ENCODE peak calls at places on chromosome 18, in five cellular contexts. One of them, this sample, is unnamed.

GRCh38 chr18:76421291-76422078 is 73.6 kb downstream of the ZNF516 start:
- DNase-seq in transverse colon: no peak
- DNase-seq in breast epithelium: no peak
- DNase-seq in sigmoid colon: no peak
- DNase-seq in vagina: peak; percentile 81
- DNase-seq in this sample: no peak

GRCh38 chr18:8705941-8706544 is 687 bp downstream of the MTCL1 start:
- DNase-seq in transverse colon: no peak
- DNase-seq in breast epithelium: no peak
- DNase-seq in sigmoid colon: peak; percentile 66
- DNase-seq in vagina: peak; percentile 58
- DNase-seq in this sample: peak; percentile 90

GRCh38 chr18:1930291-1931270 is 640.7 kb downstream of the METTL4 start:
- DNase-seq in transverse colon: no peak
- DNase-seq in breast epithelium: no peak
- DNase-seq in sigmoid colon: no peak
- DNase-seq in vagina: no peak
- DNase-seq in this sample: no peak

GRCh38 chr18:6056171-6056932 is 161.0 kb upstream of the TMEM200C start:
- DNase-seq in transverse colon: no peak
- DNase-seq in breast epithelium: no peak
- DNase-seq in sigmoid colon: no peak
- DNase-seq in vagina: no peak
- DNase-seq in this sample: no peak

GRCh38 chr18:73677458-73677857 is 470.2 kb downstream of the FBXO15 start:
- DNase-seq in transverse colon: no peak
- DNase-seq in breast epithelium: no peak
- DNase-seq in sigmoid colon: no peak
- DNase-seq in vagina: no peak
- DNase-seq in this sample: no peak

GRCh38 chr18:43236921-43237320 is 40.4 kb downstream of the SYT4 start:
- DNase-seq in transverse colon: no peak
- DNase-seq in breast epithelium: no peak
- DNase-seq in sigmoid colon: no peak
- DNase-seq in vagina: no peak
- DNase-seq in this sample: no peak

GRCh38 chr18:79395761-79396404 is at the start of gene NFATC1:
- DNase-seq in transverse colon: peak; percentile 67
- DNase-seq in breast epithelium: peak; percentile 66
- DNase-seq in sigmoid colon: peak; percentile 95
- DNase-seq in vagina: no peak
- DNase-seq in this sample: peak; percentile 94

GRCh38 chr18:78612801-78613200 is 366.8 kb upstream of the SALL3 start:
- DNase-seq in transverse colon: no peak
- DNase-seq in breast epithelium: no peak
- DNase-seq in sigmoid colon: no peak
- DNase-seq in vagina: peak; percentile 65
- DNase-seq in this sample: no peak

GRCh38 chr18:23209031-23209430 is 73.7 kb downstream of the CABLES1 start:
- DNase-seq in transverse colon: no peak
- DNase-seq in breast epithelium: no peak
- DNase-seq in sigmoid colon: no peak
- DNase-seq in vagina: no peak
- DNase-seq in this sample: no peak

GRCh38 chr18:62398291-62398690 is 73.2 kb downstream of the TNFRSF11A start:
- DNase-seq in transverse colon: no peak
- DNase-seq in breast epithelium: no peak
- DNase-seq in sigmoid colon: no peak
- DNase-seq in vagina: no peak
- DNase-seq in this sample: no peak

GRCh38 chr18:6606411-6607085 is 123.0 kb upstream of the ARHGAP28 start:
- DNase-seq in transverse colon: no peak
- DNase-seq in breast epithelium: no peak
- DNase-seq in sigmoid colon: no peak
- DNase-seq in vagina: no peak
- DNase-seq in this sample: no peak

GRCh38 chr18:56853961-56854360 is 202.8 kb downstream of the WDR7 start:
- DNase-seq in transverse colon: no peak
- DNase-seq in breast epithelium: no peak
- DNase-seq in sigmoid colon: no peak
- DNase-seq in vagina: no peak
- DNase-seq in this sample: no peak

DNA sequence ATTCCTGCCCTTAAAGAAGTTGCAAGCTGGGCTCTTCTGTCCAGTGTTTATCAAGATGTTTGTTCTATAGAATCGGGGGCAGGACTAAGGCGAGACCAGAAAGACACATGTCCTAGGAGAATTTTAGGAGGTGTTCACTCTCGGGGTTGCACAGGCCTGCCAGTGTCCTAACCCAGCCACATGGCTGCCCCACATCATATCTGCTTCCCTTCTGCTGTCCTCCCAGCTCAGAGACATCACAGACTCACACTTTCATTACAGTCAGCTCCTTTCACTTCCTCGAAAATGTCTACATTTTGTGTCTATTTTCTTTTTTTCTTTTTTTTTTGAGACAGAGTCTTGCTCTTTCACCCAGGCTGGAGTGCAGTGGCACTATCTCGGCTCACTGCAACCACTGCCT is 10.7 kb upstream of the MRO start:
- DNase-seq in transverse colon: no peak
- DNase-seq in breast epithelium: no peak
- DNase-seq in sigmoid colon: no peak
- DNase-seq in vagina: no peak
- DNase-seq in this sample: peak; percentile 34
- TF ChIP-seq POLR2AphosphoS5 in transverse colon: no peak
- TF ChIP-seq POLR2AphosphoS5 in breast epithelium: no peak
- TF ChIP-seq POLR2AphosphoS5 in sigmoid colon: no peak
- TF ChIP-seq POLR2AphosphoS5 in vagina: no peak
- TF ChIP-seq POLR2AphosphoS5 in this sample: no peak

GRCh38 chr18:31447530-31448191 is at the start of gene DSG3:
- DNase-seq in transverse colon: no peak
- DNase-seq in breast epithelium: peak; percentile 39
- DNase-seq in sigmoid colon: no peak
- DNase-seq in vagina: no peak
- DNase-seq in this sample: no peak
- H3K4me3 ChIP-seq in transverse colon: no peak within 1 kb of the TSS
- H3K4me3 ChIP-seq in breast epithelium: peak within 1 kb of the TSS; percentile 51
- H3K4me3 ChIP-seq in sigmoid colon: no peak within 1 kb of the TSS
- H3K4me3 ChIP-seq in vagina: peak within 1 kb of the TSS; percentile 45
- H3K4me3 ChIP-seq in this sample: no peak within 1 kb of the TSS

DNA sequence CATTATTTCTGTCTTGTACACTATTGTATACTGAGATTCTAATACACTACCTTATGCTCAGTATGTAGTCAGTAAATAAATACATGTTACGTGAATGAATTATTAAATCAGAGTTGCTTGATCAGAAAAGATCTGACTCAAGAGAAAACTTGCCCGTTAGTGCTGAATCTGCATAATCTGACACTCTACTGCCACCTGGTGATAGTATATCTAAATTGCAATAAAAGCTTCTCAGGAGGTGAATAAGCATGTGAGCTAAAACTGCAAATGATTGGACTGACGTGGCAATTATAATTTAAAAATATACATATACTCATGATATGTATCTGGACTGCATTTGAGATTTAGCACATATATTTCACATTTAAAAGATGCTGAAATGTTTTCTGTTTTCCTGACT is 70.4 kb downstream of the KIAA1328 start:
- DNase-seq in transverse colon: no peak
- DNase-seq in breast epithelium: no peak
- DNase-seq in sigmoid colon: no peak
- DNase-seq in vagina: no peak
- DNase-seq in this sample: no peak
- TF ChIP-seq CTCF in transverse colon: no peak
- TF ChIP-seq CTCF in breast epithelium: no peak
- TF ChIP-seq CTCF in sigmoid colon: no peak
- TF ChIP-seq CTCF in vagina: no peak
- TF ChIP-seq CTCF in this sample: no peak

GRCh38 chr18:46764586-46764985 is 7.7 kb upstream of the ST8SIA5 start:
- DNase-seq in transverse colon: no peak
- DNase-seq in breast epithelium: no peak
- DNase-seq in sigmoid colon: no peak
- DNase-seq in vagina: no peak
- DNase-seq in this sample: no peak
- TF ChIP-seq POLR2AphosphoS5 in transverse colon: no peak
- TF ChIP-seq POLR2AphosphoS5 in breast epithelium: no peak
- TF ChIP-seq POLR2AphosphoS5 in sigmoid colon: no peak
- TF ChIP-seq POLR2AphosphoS5 in vagina: no peak
- TF ChIP-seq POLR2AphosphoS5 in this sample: no peak

DNA sequence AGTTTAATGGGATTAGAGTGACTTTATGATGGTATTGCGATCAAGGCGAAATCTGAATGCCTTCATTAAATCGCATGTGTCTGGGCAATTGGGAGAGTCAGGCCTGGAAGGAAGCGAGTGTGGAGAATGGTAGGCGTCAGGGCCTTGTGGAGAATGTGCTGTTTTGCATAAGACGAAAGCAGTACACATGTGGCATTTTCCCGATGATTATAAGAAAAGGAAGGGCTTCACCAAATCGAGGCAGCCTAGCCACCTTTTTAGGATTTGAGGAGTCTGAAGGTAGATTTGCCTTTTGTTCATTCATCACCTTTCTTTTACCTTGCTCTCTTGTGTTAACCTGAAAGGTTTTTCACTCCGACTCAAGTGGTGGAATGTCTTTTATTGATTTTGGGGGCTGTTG is 1.0 kb downstream of the ZNF532 start:
- DNase-seq in transverse colon: no peak
- DNase-seq in breast epithelium: no peak
- DNase-seq in sigmoid colon: peak; percentile 8
- DNase-seq in vagina: no peak
- DNase-seq in this sample: no peak
- H3K4me3 ChIP-seq in transverse colon: no peak overlapping the region
- H3K4me3 ChIP-seq in breast epithelium: peak overlapping the region; percentile 26
- H3K4me3 ChIP-seq in sigmoid colon: no peak overlapping the region
- H3K4me3 ChIP-seq in vagina: peak overlapping the region; percentile 56
- H3K4me3 ChIP-seq in this sample: no peak overlapping the region

GRCh38 chr18:2988041-2988794 is 24.7 kb downstream of the LPIN2 start:
- DNase-seq in transverse colon: no peak
- DNase-seq in breast epithelium: no peak
- DNase-seq in sigmoid colon: no peak
- DNase-seq in vagina: no peak
- DNase-seq in this sample: no peak

GRCh38 chr18:2986150-2986865 is 26.6 kb downstream of the LPIN2 start:
- DNase-seq in transverse colon: no peak
- DNase-seq in breast epithelium: no peak
- DNase-seq in sigmoid colon: no peak
- DNase-seq in vagina: no peak
- DNase-seq in this sample: no peak

GRCh38 chr18:2984703-2985261 is 28.2 kb downstream of the LPIN2 start:
- DNase-seq in transverse colon: peak; percentile 84
- DNase-seq in breast epithelium: no peak
- DNase-seq in sigmoid colon: no peak
- DNase-seq in vagina: no peak
- DNase-seq in this sample: no peak

GRCh38 chr18:2983296-2983695 is 29.6 kb downstream of the LPIN2 start:
- DNase-seq in transverse colon: no peak
- DNase-seq in breast epithelium: no peak
- DNase-seq in sigmoid colon: no peak
- DNase-seq in vagina: no peak
- DNase-seq in this sample: no peak

GRCh38 chr18:2985628-2986027 is 27.3 kb downstream of the LPIN2 start:
- DNase-seq in transverse colon: no peak
- DNase-seq in breast epithelium: no peak
- DNase-seq in sigmoid colon: no peak
- DNase-seq in vagina: no peak
- DNase-seq in this sample: no peak
- TF ChIP-seq CTCF in transverse colon: peak; percentile 43
- TF ChIP-seq CTCF in breast epithelium: peak; percentile 27
- TF ChIP-seq CTCF in sigmoid colon: peak; percentile 42
- TF ChIP-seq CTCF in vagina: peak; percentile 35
- TF ChIP-seq CTCF in this sample: peak; percentile 48

This sample was measured in upper lobe of left lung.